ENCODE peak calls at places on chromosomes 11 and 22, in five cellular contexts. V is activated T-cell treated with anti-CD3 and anti-CD28 coated beads for 48 hours; Z is posterior cingulate gyrus; I is non-pigmented ciliary epithelial cell; W is activated naive CD4-positive, alpha-beta T cell treated with Interleukin-2 at 50 U/mL for 16 hours. J is an unnamed sample.

GRCh38 chr22:41052661-41053490 is 39.5 kb upstream of the EP300 start:
- DNase-seq in V (no peak), Z (no peak), I (peak), W (no peak), J (no peak)

GRCh38 chr11:99098751-99099150 is 78.0 kb downstream of the CNTN5 start:
- DNase-seq in V (no peak), Z (no peak), I (no peak), W (no peak), J (peak)

GRCh38 chr11:86488553-86488952 is 113.9 kb downstream of the CCDC81 start:
- DNase-seq in V (no peak), Z (no peak), I (no peak), W (no peak), J (no peak)

GRCh38 chr11:1205121-1205986 is 17.5 kb upstream of the MUC5B start:
- DNase-seq in V (no peak), Z (peak), I (no peak), W (no peak), J (no peak)

GRCh38 chr11:105738972-105739574 is 129.2 kb downstream of the GRIA4 start:
- DNase-seq in V (no peak), Z (no peak), I (no peak), W (no peak), J (peak)

GRCh38 chr11:70825893-70826540 is 426.4 kb downstream of the SHANK2 start:
- DNase-seq in V (no peak), Z (no peak), I (no peak), W (no peak), J (peak)

GRCh38 chr11:67436459-67437081 is 912 bp downstream of the PTPRCAP start:
- DNase-seq in V (peak), Z (no peak), I (no peak), W (peak), J (no peak)

GRCh38 chr11:65814131-65814959 is 19.4 kb upstream of the SNX32 start:
- DNase-seq in V (no peak), Z (no peak), I (no peak), W (no peak), J (peak)

GRCh38 chr11:20249313-20249873 is 89.1 kb upstream of the DBX1 start:
- DNase-seq in V (no peak), Z (no peak), I (no peak), W (no peak), J (peak)

GRCh38 chr22:38685761-38686160 is 4.0 kb downstream of the TOMM22 start:
- DNase-seq in V (no peak), Z (no peak), I (no peak), W (no peak), J (no peak)

GRCh38 chr22:39388261-39389011 is 11.1 kb upstream of the TAB1 start:
- DNase-seq in V (peak), Z (peak), I (no peak), W (peak), J (peak)

GRCh38 chr11:119863811-119864601 is 135.0 kb upstream of the NECTIN1 start:
- DNase-seq in V (no peak), Z (no peak), I (no peak), W (no peak), J (no peak)

GRCh38 chr11:78573271-78574035 is 1.2 kb downstream of the NARS2 start:
- DNase-seq in V (no peak), Z (no peak), I (no peak), W (no peak), J (no peak)

GRCh38 chr22:45162531-45162930 is 1.2 kb upstream of the NUP50 start:
- DNase-seq in V (no peak), Z (no peak), I (no peak), W (no peak), J (no peak)

GRCh38 chr22:40300884-40301672 is 45.2 kb upstream of the ADSL start:
- DNase-seq in V (no peak), Z (no peak), I (no peak), W (no peak), J (peak)

GRCh38 chr22:36194971-36195370 is 6.6 kb downstream of the APOL4 start:
- DNase-seq in V (peak), Z (no peak), I (no peak), W (peak), J (peak)

GRCh38 chr11:46236918-46237247 is 40.6 kb upstream of the CREB3L1 start:
- DNase-seq in V (no peak), Z (no peak), I (no peak), W (no peak), J (no peak)

GRCh38 chr11:6323291-6323905 is 3.1 kb upstream of the CAVIN3 start:
- DNase-seq in V (no peak), Z (no peak), I (no peak), W (no peak), J (no peak)

GRCh38 chr22:50399751-50400331 is 56.7 kb downstream of the PPP6R2 start:
- DNase-seq in V (peak), Z (no peak), I (no peak), W (peak), J (peak)

GRCh38 chr11:72836111-72836510 is 21.9 kb downstream of the ATG16L2 start:
- DNase-seq in V (no peak), Z (no peak), I (no peak), W (no peak), J (no peak)

GRCh38 chr22:37162221-37163095 is 12.7 kb upstream of the IL2RB start:
- DNase-seq in V (peak), Z (no peak), I (no peak), W (peak), J (no peak)

GRCh38 chr11:48116843-48117242 is 99.8 kb upstream of the OR4B1 start:
- DNase-seq in V (no peak), Z (no peak), I (no peak), W (no peak), J (no peak)

GRCh38 chr11:88533001-88533400 is 195.5 kb upstream of the CTSC start:
- DNase-seq in V (no peak), Z (no peak), I (no peak), W (no peak), J (no peak)